ENCODE peak calls at places on chromosomes 5 and 9, in eight cellular contexts. V, F, L, M, U, Z, N and O are unnamed samples.

GRCh38 chr5:82389347-82389746 is 111.2 kb upstream of the RPS23 start:
- DNase-seq in V (no peak), F (no peak), L (no peak), M (no peak), U (no peak), Z (no peak), N (no peak), O (no peak)

GRCh38 chr5:157611571-157612067 is 36.0 kb upstream of the ADAM19 start:
- DNase-seq in V (no peak), F (no peak), L (no peak), M (no peak), U (no peak), Z (no peak), N (peak), O (no peak)

GRCh38 chr5:151196556-151197290 is 27.2 kb downstream of the CCDC69 start:
- DNase-seq in V (no peak), F (no peak), L (no peak), M (no peak), U (no peak), Z (no peak), N (peak), O (peak)

GRCh38 chr5:14064841-14065240 is 78.3 kb upstream of the TRIO start:
- DNase-seq in V (no peak), F (no peak), L (no peak), M (no peak), U (no peak), Z (no peak), N (no peak), O (no peak)

GRCh38 chr9:71737455-71737854 is 30.9 kb downstream of the CEMIP2 start:
- DNase-seq in V (peak), F (no peak), L (no peak), M (peak), U (no peak), Z (no peak), N (no peak), O (no peak)

GRCh38 chr5:111859533-111860270 is 102.7 kb upstream of the NREP start:
- DNase-seq in V (peak), F (no peak), L (peak), M (peak), U (no peak), Z (no peak), N (no peak), O (no peak)

GRCh38 chr5:89864941-89865340 is 544.6 kb downstream of the CETN3 start:
- DNase-seq in V (peak), F (no peak), L (no peak), M (no peak), U (peak), Z (no peak), N (no peak), O (no peak)

GRCh38 chr5:133825631-133826289 is 142.7 kb downstream of the C5orf15 start:
- DNase-seq in V (no peak), F (no peak), L (no peak), M (no peak), U (no peak), Z (no peak), N (peak), O (peak)

GRCh38 chr5:102809033-102809432 is 53.9 kb downstream of the PAM start:
- DNase-seq in V (no peak), F (no peak), L (no peak), M (peak), U (no peak), Z (no peak), N (no peak), O (no peak)

GRCh38 chr5:117701067-117701466 is 1126.4 kb upstream of the SEMA6A start:
- DNase-seq in V (no peak), F (no peak), L (no peak), M (no peak), U (no peak), Z (no peak), N (no peak), O (no peak)

GRCh38 chr9:7570107-7570720 is 229.4 kb downstream of the DMAC1 start:
- DNase-seq in V (peak), F (peak), L (peak), M (peak), U (peak), Z (peak), N (peak), O (peak)

GRCh38 chr9:125295642-125296041 is 34.0 kb downstream of the GAPVD1 start:
- DNase-seq in V (no peak), F (no peak), L (no peak), M (no peak), U (no peak), Z (no peak), N (no peak), O (no peak)

GRCh38 chr9:106583751-106584150 is 279.2 kb upstream of the ZNF462 start:
- DNase-seq in V (peak), F (no peak), L (no peak), M (no peak), U (no peak), Z (no peak), N (no peak), O (no peak)

GRCh38 chr5:151719228-151719861 is 32.6 kb upstream of the SPARC start:
- DNase-seq in V (peak), F (no peak), L (no peak), M (peak), U (peak), Z (peak), N (peak), O (peak)

GRCh38 chr5:95027151-95027721 is 257.7 kb downstream of the MCTP1 start:
- DNase-seq in V (no peak), F (no peak), L (no peak), M (peak), U (no peak), Z (no peak), N (no peak), O (no peak)

GRCh38 chr5:56656816-56657740 is 158.3 kb upstream of the MAP3K1 start:
- DNase-seq in V (peak), F (no peak), L (no peak), M (no peak), U (no peak), Z (no peak), N (no peak), O (no peak)

GRCh38 chr9:78601957-78602565 is 305.1 kb downstream of the PSAT1 start:
- DNase-seq in V (peak), F (peak), L (peak), M (peak), U (peak), Z (peak), N (peak), O (peak)

GRCh38 chr5:57174128-57174849 is 430 bp downstream of the GPBP1 start:
- DNase-seq in V (peak), F (no peak), L (peak), M (peak), U (peak), Z (no peak), N (peak), O (peak)

GRCh38 chr5:104062495-104063377 is 500.1 kb upstream of the NUDT12 start:
- DNase-seq in V (peak), F (peak), L (peak), M (no peak), U (no peak), Z (no peak), N (no peak), O (no peak)

GRCh38 chr5:43305948-43306563 is 7.2 kb downstream of the HMGCS1 start:
- DNase-seq in V (peak), F (peak), L (peak), M (peak), U (peak), Z (peak), N (peak), O (peak)

GRCh38 chr9:112242147-112242804 is 67.2 kb upstream of the SUSD1 start:
- DNase-seq in V (peak), F (no peak), L (no peak), M (no peak), U (no peak), Z (no peak), N (no peak), O (no peak)

GRCh38 chr9:113519401-113520108 is 56.0 kb downstream of the RGS3 start:
- DNase-seq in V (peak), F (no peak), L (peak), M (peak), U (no peak), Z (no peak), N (no peak), O (no peak)

GRCh38 chr5:56676091-56676768 is 139.1 kb upstream of the MAP3K1 start:
- DNase-seq in V (peak), F (peak), L (peak), M (peak), U (no peak), Z (no peak), N (no peak), O (no peak)

GRCh38 chr5:149435015-149435376 is 55.9 kb upstream of the IL17B start:
- DNase-seq in V (no peak), F (no peak), L (no peak), M (no peak), U (no peak), Z (no peak), N (no peak), O (no peak)

GRCh38 chr9:128124873-128125574 is 2.5 kb downstream of the PTGES2 start:
- DNase-seq in V (peak), F (peak), L (peak), M (peak), U (peak), Z (peak), N (no peak), O (peak)

GRCh38 chr9:95910023-95910706 is 34.7 kb downstream of the ERCC6L2 start:
- DNase-seq in V (peak), F (no peak), L (no peak), M (no peak), U (no peak), Z (no peak), N (no peak), O (no peak)

GRCh38 chr9:37953775-37954437 is 50.0 kb upstream of the SLC25A51 start:
- DNase-seq in V (peak), F (peak), L (peak), M (peak), U (no peak), Z (no peak), N (no peak), O (no peak)

GRCh38 chr9:107336718-107337360 is 53.8 kb downstream of the RAD23B start:
- DNase-seq in V (peak), F (no peak), L (no peak), M (peak), U (no peak), Z (no peak), N (no peak), O (no peak)

GRCh38 chr9:7123743-7124142 is 366.0 kb downstream of the KDM4C start:
- DNase-seq in V (peak), F (peak), L (no peak), M (peak), U (no peak), Z (no peak), N (no peak), O (no peak)

GRCh38 chr5:71922584-71923106 is 184.6 kb upstream of the MAP1B start:
- DNase-seq in V (peak), F (peak), L (peak), M (peak), U (no peak), Z (no peak), N (no peak), O (no peak)

GRCh38 chr5:139402561-139403158 is 1.2 kb downstream of the SPATA24 start:
- DNase-seq in V (peak), F (peak), L (no peak), M (peak), U (peak), Z (peak), N (peak), O (peak)

GRCh38 chr5:139403418-139403786 is 487 bp downstream of the SPATA24 start:
- DNase-seq in V (no peak), F (no peak), L (no peak), M (no peak), U (no peak), Z (no peak), N (peak), O (no peak)

GRCh38 chr5:139403787-139404483 is at the start of gene SPATA24:
- DNase-seq in V (peak), F (peak), L (peak), M (peak), U (peak), Z (peak), N (peak), O (peak)

GRCh38 chr5:139406960-139407359 is 3.1 kb upstream of the SPATA24 start:
- DNase-seq in V (no peak), F (no peak), L (no peak), M (no peak), U (no peak), Z (no peak), N (no peak), O (no peak)

GRCh38 chr5:139404484-139404840 is 573 bp upstream of the SPATA24 start:
- DNase-seq in V (no peak), F (no peak), L (no peak), M (no peak), U (no peak), Z (no peak), N (no peak), O (peak)
- TF ChIP-seq EZH2phosphoT487 in V (no peak), F (no peak), L (no peak), M (no peak), U (no peak), Z (no peak), N (no peak), O (no peak)

GRCh38 chr5:44361626-44362002 is 27.6 kb downstream of the FGF10 start:
- DNase-seq in V (no peak), F (no peak), L (no peak), M (no peak), U (no peak), Z (no peak), N (no peak), O (no peak)
- TF ChIP-seq EZH2phosphoT487 in V (no peak), F (no peak), L (no peak), M (no peak), U (no peak), Z (no peak), N (no peak), O (no peak)

GRCh38 chr5:66720776-66721175 is 124.6 kb downstream of the MAST4 start:
- DNase-seq in V (no peak), F (no peak), L (no peak), M (no peak), U (peak), Z (no peak), N (no peak), O (no peak)
- TF ChIP-seq EZH2phosphoT487 in V (no peak), F (no peak), L (no peak), M (no peak), U (no peak), Z (no peak), N (no peak), O (no peak)

DNA sequence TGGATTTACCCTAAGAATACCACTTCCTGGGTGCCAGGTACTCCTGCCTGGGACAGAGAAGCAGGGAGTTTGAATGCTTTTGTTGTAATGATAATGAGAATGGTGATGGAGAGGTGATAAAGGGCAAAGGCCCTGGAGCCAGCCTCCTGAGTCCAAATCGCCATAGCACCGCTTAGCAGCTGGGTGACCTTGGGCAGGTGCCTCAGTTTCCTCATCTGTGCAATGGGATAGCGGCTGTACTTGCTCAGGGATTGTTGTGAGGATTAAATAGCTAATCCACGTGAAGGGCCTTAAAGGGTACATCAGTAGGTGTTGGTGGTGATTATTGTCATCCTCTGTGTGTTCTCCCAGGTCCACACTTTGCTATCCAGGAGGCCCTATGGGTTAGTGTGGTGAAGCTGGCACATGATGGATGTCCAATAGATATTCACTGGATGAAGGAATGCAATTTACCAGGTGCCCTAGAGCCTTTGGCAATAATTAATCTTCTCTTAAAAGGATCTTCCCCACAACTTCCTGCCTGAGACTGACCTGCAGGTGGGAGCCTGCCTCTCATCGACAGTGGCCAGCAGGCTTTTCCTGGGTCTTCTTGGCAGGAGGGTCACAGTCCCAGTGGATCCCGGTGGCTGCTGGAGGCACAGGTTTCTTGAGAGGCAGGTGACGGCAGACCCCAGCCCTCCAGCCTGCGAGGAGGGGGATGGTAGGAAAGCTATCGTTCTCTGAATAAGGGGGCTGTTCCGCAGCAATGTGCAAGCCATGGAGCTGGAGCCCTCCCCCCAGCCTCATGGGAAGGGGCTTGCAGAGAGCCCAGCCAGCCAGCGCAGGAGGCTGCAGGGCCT is 160.2 kb downstream of the MACROH2A1 start:
- DNase-seq in V (no peak), F (no peak), L (no peak), M (no peak), U (no peak), Z (no peak), N (no peak), O (no peak)
- TF ChIP-seq EZH2phosphoT487 in V (no peak), F (no peak), L (no peak), M (no peak), U (no peak), Z (no peak), N (no peak), O (no peak)

GRCh38 chr9:73152445-73152844 is 780 bp downstream of the ANXA1 start:
- DNase-seq in V (peak), F (no peak), L (peak), M (peak), U (peak), Z (no peak), N (no peak), O (no peak)
- TF ChIP-seq EZH2phosphoT487 in V (no peak), F (no peak), L (no peak), M (no peak), U (no peak), Z (no peak), N (no peak), O (no peak)

GRCh38 chr5:77645158-77645994 is 6.9 kb upstream of the OTP start:
- DNase-seq in V (no peak), F (peak), L (peak), M (peak), U (peak), Z (peak), N (peak), O (peak)
- TF ChIP-seq EZH2phosphoT487 in V (no peak), F (no peak), L (peak), M (no peak), U (no peak), Z (peak), N (no peak), O (no peak)

GRCh38 chr5:8316608-8317007 is 447.7 kb downstream of the MTRR start:
- DNase-seq in V (peak), F (no peak), L (no peak), M (no peak), U (peak), Z (peak), N (no peak), O (no peak)
- TF ChIP-seq EZH2phosphoT487 in V (no peak), F (no peak), L (no peak), M (no peak), U (no peak), Z (no peak), N (no peak), O (no peak)

GRCh38 chr9:100222674-100223073 is 123.6 kb downstream of the INVS start:
- DNase-seq in V (peak), F (no peak), L (peak), M (peak), U (peak), Z (peak), N (peak), O (peak)
- TF ChIP-seq EZH2phosphoT487 in V (no peak), F (no peak), L (no peak), M (no peak), U (no peak), Z (no peak), N (no peak), O (no peak)

GRCh38 chr9:33739407-33739806 is 56.0 kb upstream of the PRSS3 start:
- DNase-seq in V (no peak), F (no peak), L (no peak), M (no peak), U (no peak), Z (no peak), N (no peak), O (no peak)

GRCh38 chr9:33734911-33735310 is 60.5 kb upstream of the PRSS3 start:
- DNase-seq in V (peak), F (no peak), L (no peak), M (no peak), U (no peak), Z (no peak), N (no peak), O (no peak)

GRCh38 chr9:33742051-33742450 is 53.3 kb upstream of the PRSS3 start:
- DNase-seq in V (no peak), F (no peak), L (no peak), M (no peak), U (no peak), Z (no peak), N (no peak), O (no peak)

GRCh38 chr9:33740075-33740474 is 55.3 kb upstream of the PRSS3 start:
- DNase-seq in V (no peak), F (no peak), L (no peak), M (no peak), U (no peak), Z (no peak), N (no peak), O (no peak)

DNA sequence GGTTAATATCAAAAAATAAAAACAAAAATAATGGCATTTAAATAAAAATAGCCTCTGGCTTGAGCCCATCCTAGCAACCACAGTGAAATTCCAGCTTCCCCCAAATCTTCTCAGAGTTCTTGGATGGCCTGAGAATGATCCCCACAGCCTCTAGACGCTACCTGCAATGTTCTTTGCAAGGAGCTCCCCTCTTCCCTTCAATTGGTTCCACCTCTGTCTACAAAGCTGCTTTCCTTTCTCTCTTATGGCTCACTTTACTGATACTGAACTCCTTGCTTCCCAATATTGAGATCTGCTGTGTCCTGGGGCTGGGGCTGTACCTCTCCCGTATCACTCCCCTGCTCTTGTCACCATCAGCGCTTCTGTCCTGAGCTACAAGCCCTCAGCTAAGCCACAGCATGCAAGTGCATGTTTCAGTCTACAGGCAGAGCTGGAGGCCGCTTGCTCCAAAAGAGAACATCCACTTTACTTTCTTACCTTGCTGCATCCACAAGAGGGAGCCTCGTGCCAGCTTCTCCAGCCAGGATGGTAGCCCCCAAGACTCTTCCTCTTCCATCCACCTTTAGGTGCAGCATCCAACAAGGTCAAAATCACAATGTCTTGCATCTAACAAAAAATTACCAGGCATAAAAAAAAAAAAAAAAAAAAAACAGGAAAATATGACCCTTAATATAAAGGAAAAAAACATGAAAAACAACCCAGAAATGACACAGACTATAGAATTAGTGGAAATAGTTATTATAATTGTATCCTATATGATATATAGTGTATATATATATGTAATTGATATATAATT is 57.4 kb upstream of the PRSS3 start:
- DNase-seq in V (peak), F (peak), L (peak), M (peak), U (peak), Z (peak), N (peak), O (peak)
- TF ChIP-seq EZH2phosphoT487 in V (no peak), F (no peak), L (no peak), M (no peak), U (no peak), Z (no peak), N (no peak), O (no peak)

GRCh38 chr5:32771037-32771436 is 59.9 kb downstream of the NPR3 start:
- DNase-seq in V (no peak), F (no peak), L (no peak), M (no peak), U (no peak), Z (no peak), N (no peak), O (no peak)
- TF ChIP-seq EZH2phosphoT487 in V (no peak), F (no peak), L (no peak), M (no peak), U (no peak), Z (no peak), N (no peak), O (no peak)